ENCODE peak calls at places on chromosome 13, in nine cellular contexts. S is breast epithelium, R is HCT116, J is H1, A is spleen, F is Panc1, W is HL-60, N is transverse colon, B is sigmoid colon. X is an unnamed sample.

GRCh38 chr13:58324130-58324529 is 692.6 kb downstream of the PCDH17 start:
- DNase-seq in S (no peak), R (no peak), J (no peak), A (no peak), F (no peak), W (peak; percentile 12), N (no peak), B (no peak), X (no peak)

GRCh38 chr13:49759503-49759902 is 33.0 kb downstream of the KPNA3 start:
- DNase-seq in S (no peak), R (no peak), J (no peak), A (no peak), F (no peak), W (no peak), N (no peak), B (no peak), X (no peak)

GRCh38 chr13:91659583-91660415 is 261.4 kb downstream of the GPC5 start:
- DNase-seq in S (no peak), R (no peak), J (no peak), A (no peak), F (no peak), W (no peak), N (no peak), B (no peak), X (no peak)

GRCh38 chr13:24511019-24511823 is 1.4 kb downstream of the PARP4 start:
- DNase-seq in S (no peak), R (peak; percentile 65), J (no peak), A (peak; percentile 81), F (no peak), W (peak; percentile 88), N (peak; percentile 56), B (no peak), X (peak; percentile 33)

GRCh38 chr13:113916330-113916815 is 52.5 kb upstream of the GAS6 start:
- DNase-seq in S (no peak), R (no peak), J (no peak), A (no peak), F (no peak), W (peak; percentile 42), N (no peak), B (no peak), X (no peak)

GRCh38 chr13:61110804-61111203 is 304.8 kb downstream of the PCDH20 start:
- DNase-seq in S (no peak), R (no peak), J (no peak), A (no peak), F (no peak), W (no peak), N (no peak), B (no peak), X (no peak)

GRCh38 chr13:112825875-112826274 is 136.0 kb downstream of the ATP11A start:
- DNase-seq in S (no peak), R (no peak), J (no peak), A (no peak), F (no peak), W (no peak), N (no peak), B (no peak), X (no peak)

GRCh38 chr13:35891486-35891885 is 239.7 kb downstream of the DCLK1 start:
- DNase-seq in S (no peak), R (no peak), J (peak; percentile 27), A (no peak), F (no peak), W (no peak), N (no peak), B (no peak), X (no peak)

GRCh38 chr13:100662470-100663211 is 12.0 kb downstream of the TMTC4 start:
- DNase-seq in S (no peak), R (no peak), J (no peak), A (no peak), F (no peak), W (no peak), N (no peak), B (no peak), X (no peak)

GRCh38 chr13:94239135-94239534 is 240.3 kb downstream of the DCT start:
- DNase-seq in S (no peak), R (no peak), J (no peak), A (no peak), F (peak; percentile 15), W (no peak), N (no peak), B (no peak), X (no peak)

GRCh38 chr13:79171131-79172061 is 234.7 kb downstream of the RBM26 start:
- DNase-seq in S (no peak), R (no peak), J (no peak), A (no peak), F (no peak), W (no peak), N (no peak), B (no peak), X (peak; percentile 11)

GRCh38 chr13:21227917-21228316 is 51.5 kb downstream of the MRPL57 start:
- DNase-seq in S (no peak), R (no peak), J (no peak), A (no peak), F (no peak), W (no peak), N (no peak), B (no peak), X (no peak)

GRCh38 chr13:36432106-36432544 is at the start of gene CCNA1:
- DNase-seq in S (no peak), R (no peak), J (peak; percentile 91), A (peak; percentile 83), F (no peak), W (peak; percentile 49), N (no peak), B (no peak), X (peak; percentile 97)

GRCh38 chr13:99031725-99032298 is 53.9 kb upstream of the DOCK9 start:
- DNase-seq in S (no peak), R (no peak), J (no peak), A (no peak), F (no peak), W (no peak), N (no peak), B (no peak), X (no peak)

GRCh38 chr13:41709511-41709910 is 251.4 kb downstream of the VWA8 start:
- DNase-seq in S (no peak), R (no peak), J (no peak), A (no peak), F (no peak), W (no peak), N (no peak), B (no peak), X (no peak)

DNA sequence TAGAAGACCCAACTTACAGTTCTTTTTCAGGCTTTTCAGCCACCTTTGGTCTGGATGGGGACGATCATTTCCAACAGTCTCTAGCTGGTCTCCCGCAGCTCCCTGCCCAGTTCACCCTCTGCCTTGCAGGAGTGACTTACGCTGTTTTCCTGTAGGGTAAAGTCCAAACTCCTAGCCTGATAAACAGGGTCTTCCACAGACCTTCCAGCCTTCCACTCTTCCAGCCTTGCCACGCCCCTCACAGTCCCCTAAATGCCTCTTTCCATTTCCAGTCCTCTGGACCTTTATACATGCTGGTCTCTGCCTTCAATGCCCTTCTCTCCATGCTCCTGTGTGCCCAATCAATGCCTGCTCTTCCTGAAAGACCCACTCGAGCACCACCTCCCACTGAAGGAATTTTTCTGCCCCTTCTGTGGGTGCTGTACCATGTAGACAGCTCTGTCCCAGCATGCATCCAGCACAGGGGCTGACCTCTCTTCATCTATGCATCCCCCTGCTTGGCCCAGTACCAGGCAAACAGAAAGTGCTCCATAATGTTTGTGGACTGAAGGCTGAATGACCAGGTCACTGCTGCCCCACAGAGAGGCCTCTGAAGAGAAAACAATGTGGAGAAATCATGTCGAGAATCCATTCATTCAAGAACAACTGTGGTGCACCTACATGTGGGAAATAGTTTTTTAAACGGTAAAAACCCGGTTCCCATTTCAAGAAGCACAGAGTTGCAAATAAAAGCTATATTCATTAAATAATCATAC is 4.6 kb downstream of the ATP7B start:
- DNase-seq in S (no peak), R (no peak), J (no peak), A (no peak), F (no peak), W (no peak), N (no peak), B (no peak), X (no peak)
- TF ChIP-seq POLR2AphosphoS5 in S (no peak), R (no peak), J (no peak), A (no peak), F (no peak), W (no peak), N (no peak), B (no peak), X (no peak)

GRCh38 chr13:44971656-44972595 is 17.3 kb downstream of the NUFIP1 start:
- DNase-seq in S (no peak), R (no peak), J (no peak), A (no peak), F (no peak), W (no peak), N (no peak), B (no peak), X (no peak)
- TF ChIP-seq POLR2AphosphoS5 in S (no peak), R (no peak), J (no peak), A (no peak), F (no peak), W (no peak), N (no peak), B (no peak), X (no peak)

GRCh38 chr13:48507024-48507423 is 25.9 kb downstream of the RCBTB2 start:
- DNase-seq in S (no peak), R (no peak), J (no peak), A (no peak), F (no peak), W (no peak), N (no peak), B (no peak), X (no peak)
- TF ChIP-seq POLR2AphosphoS5 in S (no peak), R (no peak), J (no peak), A (no peak), F (no peak), W (no peak), N (no peak), B (no peak), X (no peak)

GRCh38 chr13:74883834-74884233 is 598.1 kb downstream of the TBC1D4 start:
- DNase-seq in S (no peak), R (no peak), J (no peak), A (no peak), F (no peak), W (no peak), N (no peak), B (no peak), X (peak; percentile 11)

GRCh38 chr13:74895042-74895811 is 586.7 kb downstream of the TBC1D4 start:
- DNase-seq in S (no peak), R (no peak), J (no peak), A (no peak), F (no peak), W (no peak), N (no peak), B (no peak), X (no peak)

GRCh38 chr13:74886496-74886895 is 595.5 kb downstream of the TBC1D4 start:
- DNase-seq in S (no peak), R (no peak), J (no peak), A (no peak), F (no peak), W (no peak), N (no peak), B (no peak), X (no peak)

GRCh38 chr13:74891610-74892009 is 590.4 kb downstream of the TBC1D4 start:
- DNase-seq in S (no peak), R (no peak), J (no peak), A (no peak), F (no peak), W (no peak), N (no peak), B (no peak), X (no peak)

DNA sequence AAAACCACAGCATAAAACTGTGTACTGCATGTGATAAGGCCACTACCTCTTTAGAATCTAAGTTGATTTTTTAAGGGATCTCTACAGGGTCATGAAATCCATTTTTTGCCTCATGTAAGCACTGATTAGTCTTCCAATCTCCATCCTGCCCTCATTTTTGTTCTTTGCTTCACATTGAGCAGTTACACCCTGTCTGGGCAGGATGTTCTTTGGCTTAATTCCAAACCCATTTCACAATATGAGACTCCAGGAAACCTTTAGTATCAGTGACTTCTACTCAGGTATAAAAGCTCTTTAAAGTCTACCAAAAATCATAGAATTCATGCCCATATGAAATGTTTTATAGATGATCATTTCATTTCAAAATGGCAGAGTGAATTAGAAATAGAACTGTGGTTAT is 592.6 kb downstream of the TBC1D4 start:
- DNase-seq in S (no peak), R (no peak), J (no peak), A (no peak), F (no peak), W (no peak), N (no peak), B (no peak), X (no peak)
- TF ChIP-seq POLR2AphosphoS5 in S (no peak), R (no peak), J (no peak), A (no peak), F (no peak), W (no peak), N (no peak), B (no peak), X (no peak)

X was measured in GM23338.